ENCODE peak calls at places on chromosomes 3 and 15, in seven cellular contexts. One of them, this sample, is unnamed.
A peak's percentile ranks its signal among the peaks of the same experiment; 100 is the strongest.

GRCh38 chr3:150639262-150639661 is 36.1 kb downstream of the SELENOT start:
- DNase-seq in GDM1: no peak
- DNase-seq in tibial nerve: no peak
- DNase-seq in CD4-positive, alpha-beta T cell: no peak
- DNase-seq in fibroblast of the aortic adventitia: peak; percentile 12
- DNase-seq in substantia nigra: no peak
- DNase-seq in astrocyte of the spinal cord: no peak
- DNase-seq in this sample: peak; percentile 22

GRCh38 chr3:129593595-129594339 is 12.7 kb downstream of the PLXND1 start:
- DNase-seq in GDM1: no peak
- DNase-seq in fibroblast of the aortic adventitia: no peak
- DNase-seq in astrocyte of the spinal cord: no peak
- DNase-seq in tibial nerve: no peak
- DNase-seq in substantia nigra: peak; percentile 12
- DNase-seq in CD4-positive, alpha-beta T cell: peak; percentile 54
- DNase-seq in this sample: no peak

GRCh38 chr3:126349611-126350501 is 7.4 kb downstream of the KLF15 start:
- DNase-seq in GDM1: no peak
- DNase-seq in tibial nerve: peak; percentile 13
- DNase-seq in CD4-positive, alpha-beta T cell: peak; percentile 27
- DNase-seq in fibroblast of the aortic adventitia: no peak
- DNase-seq in substantia nigra: no peak
- DNase-seq in astrocyte of the spinal cord: no peak
- DNase-seq in this sample: no peak

GRCh38 chr15:77096541-77096940 is 25.6 kb upstream of the TSPAN3 start:
- DNase-seq in tibial nerve: no peak
- DNase-seq in substantia nigra: no peak
- DNase-seq in CD4-positive, alpha-beta T cell: no peak
- DNase-seq in astrocyte of the spinal cord: no peak
- DNase-seq in GDM1: no peak
- DNase-seq in fibroblast of the aortic adventitia: no peak
- DNase-seq in this sample: no peak

GRCh38 chr3:42061711-42062408 is 29.3 kb upstream of the TRAK1 start:
- DNase-seq in substantia nigra: no peak
- DNase-seq in tibial nerve: peak; percentile 47
- DNase-seq in GDM1: no peak
- DNase-seq in CD4-positive, alpha-beta T cell: no peak
- DNase-seq in fibroblast of the aortic adventitia: peak; percentile 99
- DNase-seq in astrocyte of the spinal cord: peak; percentile 85
- DNase-seq in this sample: peak; percentile 95

GRCh38 chr15:42405876-42406482 is 46.7 kb downstream of the CAPN3 start:
- DNase-seq in fibroblast of the aortic adventitia: peak; percentile 16
- DNase-seq in CD4-positive, alpha-beta T cell: no peak
- DNase-seq in GDM1: no peak
- DNase-seq in tibial nerve: no peak
- DNase-seq in astrocyte of the spinal cord: no peak
- DNase-seq in substantia nigra: no peak
- DNase-seq in this sample: peak; percentile 12

GRCh38 chr3:81910244-81910852 is 148.9 kb upstream of the GBE1 start:
- DNase-seq in CD4-positive, alpha-beta T cell: no peak
- DNase-seq in astrocyte of the spinal cord: peak; percentile 46
- DNase-seq in substantia nigra: no peak
- DNase-seq in tibial nerve: no peak
- DNase-seq in fibroblast of the aortic adventitia: peak; percentile 50
- DNase-seq in GDM1: no peak
- DNase-seq in this sample: peak; percentile 41

GRCh38 chr3:112582242-112582874 is 20.5 kb downstream of the SLC35A5 start:
- DNase-seq in tibial nerve: no peak
- DNase-seq in CD4-positive, alpha-beta T cell: no peak
- DNase-seq in astrocyte of the spinal cord: peak; percentile 84
- DNase-seq in fibroblast of the aortic adventitia: peak; percentile 86
- DNase-seq in GDM1: peak; percentile 3
- DNase-seq in substantia nigra: no peak
- DNase-seq in this sample: peak; percentile 84

GRCh38 chr3:186760883-186761447 is 22.4 kb upstream of the EIF4A2 start:
- DNase-seq in fibroblast of the aortic adventitia: no peak
- DNase-seq in astrocyte of the spinal cord: no peak
- DNase-seq in tibial nerve: no peak
- DNase-seq in substantia nigra: no peak
- DNase-seq in CD4-positive, alpha-beta T cell: no peak
- DNase-seq in GDM1: no peak
- DNase-seq in this sample: no peak

GRCh38 chr3:14909250-14909649 is 38.1 kb upstream of the NR2C2 start:
- DNase-seq in tibial nerve: no peak
- DNase-seq in CD4-positive, alpha-beta T cell: no peak
- DNase-seq in substantia nigra: no peak
- DNase-seq in fibroblast of the aortic adventitia: no peak
- DNase-seq in astrocyte of the spinal cord: no peak
- DNase-seq in GDM1: no peak
- DNase-seq in this sample: no peak

GRCh38 chr3:88180398-88180999 is 30.7 kb downstream of the C3orf38 start:
- DNase-seq in fibroblast of the aortic adventitia: peak; percentile 72
- DNase-seq in tibial nerve: no peak
- DNase-seq in substantia nigra: no peak
- DNase-seq in CD4-positive, alpha-beta T cell: no peak
- DNase-seq in astrocyte of the spinal cord: peak; percentile 53
- DNase-seq in GDM1: peak; percentile 43
- DNase-seq in this sample: peak; percentile 61

GRCh38 chr15:69852482-69853275 is 245.0 kb downstream of the TLE3 start:
- DNase-seq in GDM1: no peak
- DNase-seq in tibial nerve: no peak
- DNase-seq in fibroblast of the aortic adventitia: peak; percentile 25
- DNase-seq in substantia nigra: no peak
- DNase-seq in CD4-positive, alpha-beta T cell: no peak
- DNase-seq in astrocyte of the spinal cord: peak; percentile 65
- DNase-seq in this sample: no peak

GRCh38 chr3:69906351-69906966 is 93.1 kb upstream of the SAMMSON start:
- DNase-seq in tibial nerve: no peak
- DNase-seq in substantia nigra: no peak
- DNase-seq in astrocyte of the spinal cord: no peak
- DNase-seq in GDM1: no peak
- DNase-seq in CD4-positive, alpha-beta T cell: no peak
- DNase-seq in fibroblast of the aortic adventitia: no peak
- DNase-seq in this sample: no peak

GRCh38 chr3:107674371-107674770 is 151.6 kb downstream of the BBX start:
- DNase-seq in fibroblast of the aortic adventitia: peak; percentile 43
- DNase-seq in substantia nigra: peak; percentile 40
- DNase-seq in CD4-positive, alpha-beta T cell: no peak
- DNase-seq in tibial nerve: no peak
- DNase-seq in GDM1: no peak
- DNase-seq in astrocyte of the spinal cord: peak; percentile 82
- DNase-seq in this sample: peak; percentile 83

GRCh38 chr3:49173116-49173791 is 1.9 kb downstream of the KLHDC8B start:
- DNase-seq in astrocyte of the spinal cord: peak; percentile 25
- DNase-seq in CD4-positive, alpha-beta T cell: no peak
- DNase-seq in fibroblast of the aortic adventitia: peak; percentile 28
- DNase-seq in tibial nerve: no peak
- DNase-seq in substantia nigra: no peak
- DNase-seq in GDM1: no peak
- DNase-seq in this sample: no peak

GRCh38 chr3:22960326-22960984 is 242.7 kb upstream of the UBE2E2 start:
- DNase-seq in CD4-positive, alpha-beta T cell: no peak
- DNase-seq in fibroblast of the aortic adventitia: peak; percentile 66
- DNase-seq in substantia nigra: no peak
- DNase-seq in astrocyte of the spinal cord: peak; percentile 45
- DNase-seq in tibial nerve: peak; percentile 20
- DNase-seq in GDM1: no peak
- DNase-seq in this sample: peak; percentile 53